ENCODE peak calls at places on chromosomes 16 and 17, in nine cellular contexts. V is tibial artery, K is stomach, H is adrenal gland, T is ovary, E is spleen, L is ascending aorta, O is lower lobe of right lung, B is cardiac muscle cell. W is an unnamed sample. For H3K36me3, the result is how much of the 10 kb centered on the place peaks cover.

GRCh38 chr17:80961516-80961915 is 30.1 kb upstream of the CHMP6 start:
- DNase-seq in B (no peak), K (no peak), H (no peak), T (peak), L (no peak), E (peak), O (no peak), V (no peak), W (peak)

GRCh38 chr17:2057714-2058520 is 3.0 kb downstream of the HIC1 start:
- DNase-seq in O (no peak), K (no peak), L (no peak), B (peak), H (no peak), V (no peak), E (peak), T (peak), W (peak)

GRCh38 chr17:74860999-74861553 is 1.4 kb upstream of the GRIN2C start:
- DNase-seq in H (no peak), V (no peak), B (no peak), T (no peak), K (no peak), O (no peak), E (no peak), L (no peak), W (no peak)

GRCh38 chr17:62704381-62704971 is 77.0 kb downstream of the MRC2 start:
- DNase-seq in O (no peak), T (peak), V (no peak), K (peak), E (peak), L (no peak), H (no peak), B (peak), W (peak)

GRCh38 chr17:28526381-28526780 is 20.2 kb downstream of the FOXN1 start:
- DNase-seq in K (no peak), B (no peak), E (no peak), V (no peak), L (no peak), O (no peak), T (no peak), H (no peak), W (no peak)

GRCh38 chr17:9798724-9799123 is 7.3 kb upstream of the DHRS7C start:
- DNase-seq in H (no peak), O (no peak), T (no peak), B (peak), L (no peak), E (no peak), V (no peak), K (no peak), W (no peak)

GRCh38 chr16:76214856-76215255 is 62.3 kb upstream of the CNTNAP4 start:
- DNase-seq in V (no peak), H (no peak), O (no peak), L (no peak), B (no peak), E (no peak), T (no peak), K (no peak), W (no peak)

GRCh38 chr17:33225509-33225908 is 67.6 kb downstream of the ASIC2 start:
- DNase-seq in O (no peak), E (no peak), H (no peak), T (no peak), K (peak), B (no peak), V (no peak), L (no peak), W (no peak)

GRCh38 chr17:15321556-15322250 is 19.7 kb downstream of the TEKT3 start:
- DNase-seq in K (no peak), B (no peak), T (no peak), L (no peak), H (no peak), O (no peak), V (no peak), E (no peak), W (no peak)

DNA sequence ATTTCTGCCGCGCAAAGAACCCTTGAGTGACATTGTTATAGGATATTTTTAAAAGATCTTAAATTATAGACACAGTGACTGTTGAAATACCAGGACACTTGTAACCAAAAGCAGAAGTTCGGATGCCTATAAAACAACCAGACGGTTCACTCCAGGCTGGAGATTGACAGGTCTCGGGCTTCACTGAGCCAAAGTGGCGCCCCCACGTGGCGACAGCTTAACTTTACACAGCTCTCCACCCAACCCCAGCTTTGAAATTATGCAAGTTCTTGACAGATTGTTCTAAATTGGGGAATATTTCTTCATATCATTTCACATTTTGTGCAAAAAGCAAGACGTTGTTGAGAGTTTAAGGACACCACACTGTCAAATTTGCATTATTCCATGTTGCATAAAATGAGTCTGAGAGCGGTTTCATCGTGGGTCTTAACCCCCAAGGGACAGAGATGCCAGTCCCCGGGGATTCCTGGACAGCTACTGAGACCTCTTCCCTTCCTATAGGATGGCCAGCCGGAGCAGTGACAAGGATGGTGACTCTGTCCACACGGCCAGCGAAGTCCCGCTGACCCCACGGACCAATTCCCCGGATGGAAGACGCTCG is 11.9 kb downstream of the SYT17 start:
- DNase-seq in H (peak), L (no peak), K (peak), O (peak), E (peak), B (peak), T (no peak), V (peak), W (no peak)
- TF ChIP-seq CTCF in H (peak), L (peak), K (peak), O (peak), E (peak), B (peak), T (no peak), V (peak), W (peak)

DNA sequence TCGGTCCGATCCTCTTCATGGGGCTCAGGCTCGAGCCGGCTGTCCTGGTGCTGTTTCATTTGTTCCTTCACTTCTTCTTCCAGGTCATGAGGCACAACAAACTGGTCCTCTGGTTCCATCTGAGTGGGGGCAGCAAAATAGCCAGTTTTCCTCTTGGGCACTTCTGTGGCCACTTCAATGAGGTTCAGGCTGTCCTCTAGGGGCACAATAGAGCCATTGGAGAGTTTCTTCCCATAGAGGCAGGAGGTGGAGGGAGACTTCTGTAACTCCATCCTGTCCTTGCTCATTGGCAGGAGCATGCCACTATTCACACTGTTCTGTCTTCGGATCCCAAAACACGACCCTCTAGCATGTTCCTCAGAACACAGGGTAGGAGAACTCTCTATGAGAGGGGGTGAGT is 22.9 kb downstream of the MARVELD3 start:
- DNase-seq in V (no peak), T (no peak), E (no peak), H (no peak), L (no peak), B (peak), K (no peak), O (no peak), W (no peak)
- H3K36me3 ChIP-seq in V (under half), T (under half), E (half or more), H (under half), L (half or more), B (under half), K (half or more), O (half or more), W (under half)

GRCh38 chr17:64349949-64350348 is 40.7 kb downstream of the PECAM1 start:
- DNase-seq in E (no peak), T (no peak), V (no peak), K (no peak), L (no peak), B (no peak), O (no peak), H (no peak), W (no peak)

GRCh38 chr17:64343071-64343774 is 47.4 kb downstream of the PECAM1 start:
- DNase-seq in T (no peak), V (no peak), L (peak), B (no peak), O (no peak), E (no peak), K (no peak), H (no peak), W (no peak)

GRCh38 chr17:64343833-64344637 is 46.6 kb downstream of the PECAM1 start:
- DNase-seq in H (peak), K (peak), V (peak), T (peak), L (peak), E (peak), B (peak), O (peak), W (peak)

GRCh38 chr17:64348666-64349065 is 42.0 kb downstream of the PECAM1 start:
- DNase-seq in T (no peak), B (no peak), L (peak), K (no peak), O (no peak), E (no peak), H (no peak), V (no peak), W (no peak)

DNA sequence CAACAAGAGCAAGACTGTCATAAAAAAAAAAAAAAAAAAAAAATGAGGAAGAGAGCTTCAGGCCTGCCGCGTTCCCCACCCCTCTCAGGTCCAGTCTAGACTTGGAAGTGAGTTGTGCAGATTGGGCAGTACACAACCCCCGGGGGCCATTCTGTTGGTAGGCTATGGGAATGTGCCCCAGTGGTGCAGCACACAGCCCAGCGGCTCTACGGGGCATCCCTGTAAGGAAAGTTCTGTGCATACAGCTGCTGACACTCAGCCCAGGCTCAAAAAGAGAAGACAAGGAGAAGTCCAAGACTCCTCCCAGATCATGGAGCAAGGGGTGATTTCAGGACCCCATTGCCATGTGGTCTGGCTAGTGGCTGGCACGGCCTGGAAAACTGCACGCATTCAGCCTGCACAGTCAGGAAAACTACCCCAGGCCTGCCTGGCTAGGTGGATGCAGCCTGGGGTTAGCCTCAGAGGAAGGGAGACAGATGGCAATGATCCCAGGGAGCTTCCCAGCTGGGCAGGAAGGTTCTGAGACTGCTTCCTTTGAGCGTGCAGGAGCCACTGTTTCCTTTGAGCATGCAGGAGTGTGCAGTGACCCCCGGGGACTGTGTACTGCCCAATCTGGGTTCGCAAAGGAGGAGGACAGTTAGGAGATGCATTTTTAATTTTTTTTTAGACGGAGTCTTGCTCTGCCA is 44.8 kb downstream of the PECAM1 start:
- DNase-seq in K (no peak), L (peak), E (no peak), O (no peak), H (no peak), T (no peak), B (no peak), V (no peak), W (peak)
- H3K27ac ChIP-seq in K (peak), L (no peak), E (peak), O (peak), H (no peak), T (no peak), B (no peak), V (no peak), W (no peak)

GRCh38 chr17:72599891-72600290 is 479.1 kb downstream of the SOX9 start:
- DNase-seq in O (no peak), K (no peak), V (no peak), E (no peak), B (no peak), H (no peak), T (no peak), L (no peak), W (no peak)

GRCh38 chr17:72598705-72599104 is 477.9 kb downstream of the SOX9 start:
- DNase-seq in K (no peak), V (no peak), L (no peak), O (no peak), H (no peak), E (no peak), B (no peak), T (no peak), W (no peak)

GRCh38 chr17:72600934-72601333 is 480.1 kb downstream of the SOX9 start:
- DNase-seq in V (no peak), B (peak), E (no peak), T (no peak), H (no peak), L (no peak), K (no peak), O (no peak), W (no peak)

GRCh38 chr17:72594248-72594647 is 473.4 kb downstream of the SOX9 start:
- DNase-seq in T (no peak), L (no peak), E (no peak), V (no peak), B (no peak), K (no peak), H (no peak), O (no peak), W (no peak)

GRCh38 chr17:72597354-72598087 is 476.7 kb downstream of the SOX9 start:
- DNase-seq in K (no peak), E (no peak), V (no peak), O (no peak), L (no peak), B (no peak), H (no peak), T (no peak), W (no peak)
- TF ChIP-seq CTCF in K (no peak), E (no peak), V (no peak), O (no peak), L (no peak), B (no peak), H (no peak), T (no peak), W (no peak)